ENCODE peak calls at places on chromosomes 4 and X, in seven cellular contexts. One of them, this sample, is unnamed.

GRCh38 chr4:98661356-98662054 is 3.1 kb upstream of the TSPAN5 start:
- DNase-seq in NCI-H2081: no peak
- DNase-seq in endothelial cell: no peak
- DNase-seq in H9: no peak
- DNase-seq in WERI-Rb-1: no peak
- DNase-seq in HEK293T: no peak
- DNase-seq in stimulated activated CD4-positive, alpha-beta T cell treated with anti-CD3 and anti-CD28 coated beads, Interleukin-12 subunit alpha, Interleukin-12 subunit beta, amount 100 ng/mL, for 4 hours: no peak
- DNase-seq in this sample: no peak

GRCh38 chr4:101200561-101200960 is 146.8 kb downstream of the PPP3CA start:
- DNase-seq in NCI-H2081: no peak
- DNase-seq in H9: no peak
- DNase-seq in endothelial cell: no peak
- DNase-seq in WERI-Rb-1: no peak
- DNase-seq in stimulated activated CD4-positive, alpha-beta T cell treated with anti-CD3 and anti-CD28 coated beads, Interleukin-12 subunit alpha, Interleukin-12 subunit beta, amount 100 ng/mL, for 4 hours: no peak
- DNase-seq in HEK293T: no peak
- DNase-seq in this sample: peak; percentile 40

GRCh38 chr4:88630756-88631155 is 38.5 kb downstream of the HERC3 start:
- DNase-seq in WERI-Rb-1: no peak
- DNase-seq in H9: no peak
- DNase-seq in endothelial cell: no peak
- DNase-seq in NCI-H2081: no peak
- DNase-seq in stimulated activated CD4-positive, alpha-beta T cell treated with anti-CD3 and anti-CD28 coated beads, Interleukin-12 subunit alpha, Interleukin-12 subunit beta, amount 100 ng/mL, for 4 hours: no peak
- DNase-seq in HEK293T: no peak
- DNase-seq in this sample: peak; percentile 10

GRCh38 chrX:39809326-39809725 is 288.4 kb downstream of the BCOR start:
- DNase-seq in NCI-H2081: no peak
- DNase-seq in H9: no peak
- DNase-seq in stimulated activated CD4-positive, alpha-beta T cell treated with anti-CD3 and anti-CD28 coated beads, Interleukin-12 subunit alpha, Interleukin-12 subunit beta, amount 100 ng/mL, for 4 hours: no peak
- DNase-seq in WERI-Rb-1: no peak
- DNase-seq in HEK293T: no peak
- DNase-seq in endothelial cell: no peak
- DNase-seq in this sample: no peak

GRCh38 chr4:165502919-165503907 is 124.4 kb downstream of the CPE start:
- DNase-seq in NCI-H2081: no peak
- DNase-seq in H9: no peak
- DNase-seq in HEK293T: no peak
- DNase-seq in WERI-Rb-1: no peak
- DNase-seq in endothelial cell: no peak
- DNase-seq in stimulated activated CD4-positive, alpha-beta T cell treated with anti-CD3 and anti-CD28 coated beads, Interleukin-12 subunit alpha, Interleukin-12 subunit beta, amount 100 ng/mL, for 4 hours: no peak
- DNase-seq in this sample: peak; percentile 31

GRCh38 chr4:48575964-48576363 is 85.9 kb downstream of the ZAR1 start:
- DNase-seq in endothelial cell: no peak
- DNase-seq in HEK293T: no peak
- DNase-seq in stimulated activated CD4-positive, alpha-beta T cell treated with anti-CD3 and anti-CD28 coated beads, Interleukin-12 subunit alpha, Interleukin-12 subunit beta, amount 100 ng/mL, for 4 hours: no peak
- DNase-seq in NCI-H2081: no peak
- DNase-seq in WERI-Rb-1: no peak
- DNase-seq in H9: no peak
- DNase-seq in this sample: no peak

GRCh38 chrX:47991263-47992092 is 12.3 kb downstream of the ZNF182 start:
- DNase-seq in HEK293T: no peak
- DNase-seq in H9: no peak
- DNase-seq in WERI-Rb-1: no peak
- DNase-seq in stimulated activated CD4-positive, alpha-beta T cell treated with anti-CD3 and anti-CD28 coated beads, Interleukin-12 subunit alpha, Interleukin-12 subunit beta, amount 100 ng/mL, for 4 hours: no peak
- DNase-seq in endothelial cell: no peak
- DNase-seq in NCI-H2081: no peak
- DNase-seq in this sample: no peak

GRCh38 chrX:56233682-56234081 is 1.5 kb downstream of the KLF8 start:
- DNase-seq in H9: peak; percentile 84
- DNase-seq in NCI-H2081: no peak
- DNase-seq in WERI-Rb-1: no peak
- DNase-seq in HEK293T: no peak
- DNase-seq in endothelial cell: peak; percentile 13
- DNase-seq in stimulated activated CD4-positive, alpha-beta T cell treated with anti-CD3 and anti-CD28 coated beads, Interleukin-12 subunit alpha, Interleukin-12 subunit beta, amount 100 ng/mL, for 4 hours: no peak
- DNase-seq in this sample: no peak

GRCh38 chrX:115898382-115899001 is 272.1 kb upstream of the AGTR2 start:
- DNase-seq in NCI-H2081: peak; percentile 51
- DNase-seq in WERI-Rb-1: peak; percentile 97
- DNase-seq in endothelial cell: peak; percentile 15
- DNase-seq in stimulated activated CD4-positive, alpha-beta T cell treated with anti-CD3 and anti-CD28 coated beads, Interleukin-12 subunit alpha, Interleukin-12 subunit beta, amount 100 ng/mL, for 4 hours: no peak
- DNase-seq in HEK293T: peak; percentile 48
- DNase-seq in H9: peak; percentile 65
- DNase-seq in this sample: peak; percentile 23

GRCh38 chr4:140238353-140239041 is 84.5 kb upstream of the MAML3 start:
- DNase-seq in stimulated activated CD4-positive, alpha-beta T cell treated with anti-CD3 and anti-CD28 coated beads, Interleukin-12 subunit alpha, Interleukin-12 subunit beta, amount 100 ng/mL, for 4 hours: no peak
- DNase-seq in H9: peak; percentile 60
- DNase-seq in endothelial cell: no peak
- DNase-seq in HEK293T: no peak
- DNase-seq in WERI-Rb-1: peak; percentile 82
- DNase-seq in NCI-H2081: peak; percentile 98
- DNase-seq in this sample: no peak

GRCh38 chr4:147782087-147782781 is 50.3 kb downstream of the ARHGAP10 start:
- DNase-seq in H9: no peak
- DNase-seq in NCI-H2081: no peak
- DNase-seq in endothelial cell: no peak
- DNase-seq in stimulated activated CD4-positive, alpha-beta T cell treated with anti-CD3 and anti-CD28 coated beads, Interleukin-12 subunit alpha, Interleukin-12 subunit beta, amount 100 ng/mL, for 4 hours: no peak
- DNase-seq in WERI-Rb-1: no peak
- DNase-seq in HEK293T: no peak
- DNase-seq in this sample: no peak

GRCh38 chrX:135087867-135088266 is 32.5 kb downstream of the ETDB start:
- DNase-seq in HEK293T: no peak
- DNase-seq in NCI-H2081: peak; percentile 15
- DNase-seq in WERI-Rb-1: no peak
- DNase-seq in stimulated activated CD4-positive, alpha-beta T cell treated with anti-CD3 and anti-CD28 coated beads, Interleukin-12 subunit alpha, Interleukin-12 subunit beta, amount 100 ng/mL, for 4 hours: no peak
- DNase-seq in endothelial cell: no peak
- DNase-seq in H9: no peak
- DNase-seq in this sample: no peak

GRCh38 chrX:133414399-133415275 is 652 bp downstream of the GPC4 start:
- DNase-seq in stimulated activated CD4-positive, alpha-beta T cell treated with anti-CD3 and anti-CD28 coated beads, Interleukin-12 subunit alpha, Interleukin-12 subunit beta, amount 100 ng/mL, for 4 hours: no peak
- DNase-seq in WERI-Rb-1: no peak
- DNase-seq in NCI-H2081: no peak
- DNase-seq in H9: no peak
- DNase-seq in HEK293T: peak; percentile 36
- DNase-seq in endothelial cell: peak; percentile 21
- DNase-seq in this sample: no peak